ENCODE peak calls at places on chromosome 22, in ten cellular contexts. E is upper lobe of right lung, Z is pancreas, W is Peyer's patch, A is brain microvascular endothelial cell, B is cardiac muscle cell, P is keratinocyte, N is fibroblast of lung, D is psoas muscle, U is left ventricle myocardium inferior. K is an unnamed sample.

GRCh38 chr22:40240160-40240559 is 62.4 kb downstream of the TNRC6B start:
- DNase-seq in E (no peak), P (no peak), B (no peak), Z (no peak), W (no peak), N (no peak), D (no peak), A (no peak), U (no peak), K (no peak)

GRCh38 chr22:41305646-41306045 is 4.3 kb downstream of the ZC3H7B start:
- DNase-seq in W (no peak), B (peak; percentile 40), P (no peak), E (no peak), A (no peak), Z (no peak), D (peak; percentile 62), U (no peak), N (peak; percentile 27), K (no peak)

GRCh38 chr22:43658823-43659222 is 153.3 kb downstream of the EFCAB6 start:
- DNase-seq in P (no peak), A (no peak), D (no peak), W (no peak), E (no peak), Z (no peak), N (no peak), B (no peak), U (no peak), K (no peak)

GRCh38 chr22:44777364-44777756 is 25.0 kb downstream of the ARHGAP8 start:
- DNase-seq in W (no peak), E (no peak), A (no peak), N (no peak), Z (no peak), D (no peak), P (no peak), U (no peak), B (no peak), K (no peak)

GRCh38 chr22:31490496-31490925 is 869 bp upstream of the EIF4ENIF1 start:
- DNase-seq in A (peak; percentile 61), P (no peak), B (peak; percentile 70), W (peak; percentile 47), Z (no peak), U (peak; percentile 16), D (peak; percentile 38), N (peak; percentile 63), E (peak; percentile 72), K (peak; percentile 51)

GRCh38 chr22:49368221-49368975 is 459.3 kb downstream of the BRD1 start:
- DNase-seq in D (no peak), W (no peak), P (no peak), N (no peak), A (no peak), B (no peak), U (no peak), E (peak; percentile 40), Z (no peak), K (peak; percentile 12)

GRCh38 chr22:49976439-49977175 is 16.0 kb downstream of the PIM3 start:
- DNase-seq in A (no peak), D (no peak), W (no peak), B (no peak), N (no peak), E (peak; percentile 41), U (no peak), P (no peak), Z (no peak), K (no peak)

GRCh38 chr22:25666308-25666707 is 75.7 kb upstream of the MYO18B start:
- DNase-seq in D (peak; percentile 75), B (peak; percentile 85), E (peak; percentile 77), W (peak; percentile 48), P (no peak), U (peak; percentile 53), Z (no peak), N (peak; percentile 55), A (no peak), K (no peak)

GRCh38 chr22:46390105-46390651 is 54.7 kb downstream of the TRMU start:
- DNase-seq in B (no peak), A (no peak), U (no peak), P (no peak), Z (no peak), E (no peak), W (no peak), D (no peak), N (no peak), K (no peak)

GRCh38 chr22:46389081-46389480 is 53.6 kb downstream of the TRMU start:
- DNase-seq in Z (no peak), A (no peak), P (no peak), U (no peak), E (no peak), D (no peak), B (no peak), W (no peak), N (no peak), K (no peak)

GRCh38 chr22:46392137-46392844 is 56.8 kb downstream of the TRMU start:
- DNase-seq in B (no peak), D (no peak), E (no peak), U (no peak), W (no peak), A (no peak), Z (no peak), P (no peak), N (no peak), K (no peak)

GRCh38 chr22:46391486-46392136 is 56.1 kb downstream of the TRMU start:
- DNase-seq in N (no peak), W (no peak), D (no peak), Z (no peak), A (no peak), U (no peak), B (no peak), P (no peak), E (peak; percentile 66), K (no peak)

DNA sequence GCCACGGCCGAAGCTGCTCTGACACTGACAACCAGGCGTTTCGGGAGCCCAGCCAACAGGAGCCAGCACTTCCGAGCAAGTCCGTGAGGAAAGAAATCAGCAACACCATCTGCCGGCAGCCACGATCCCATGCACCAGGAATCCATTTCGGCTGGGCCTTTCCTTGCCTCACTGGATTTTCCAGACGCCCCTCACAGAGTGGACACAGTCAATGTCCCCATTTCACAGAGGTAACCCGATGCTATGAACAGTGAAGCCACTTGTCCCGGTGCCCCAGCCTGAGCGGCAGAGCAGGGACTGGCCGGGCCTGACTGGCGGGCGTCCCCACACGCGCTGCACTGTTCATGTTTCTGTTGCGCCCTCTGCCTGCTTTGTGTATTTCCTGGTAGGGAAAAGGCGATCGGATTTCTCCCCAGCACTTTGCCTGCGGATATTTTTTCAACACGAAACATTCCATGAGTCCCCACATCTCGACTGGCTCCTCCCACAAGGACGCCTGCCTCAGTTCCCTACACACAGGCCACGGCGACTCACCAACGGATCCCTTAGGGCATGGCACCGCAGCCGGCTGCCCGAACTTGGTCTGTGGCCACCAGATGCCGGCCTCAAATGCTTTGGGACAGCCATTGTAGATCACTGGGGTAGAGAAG is 55.3 kb downstream of the TRMU start:
- DNase-seq in N (peak; percentile 68), A (peak; percentile 34), Z (peak; percentile 89), W (peak; percentile 69), U (peak; percentile 61), B (peak; percentile 71), D (peak; percentile 72), P (no peak), E (no peak), K (no peak)
- TF ChIP-seq CTCF in N (peak; percentile 57), A (peak; percentile 45), Z (peak; percentile 27), W (peak; percentile 62), U (peak; percentile 50), B (peak; percentile 57), D (peak; percentile 58), P (peak; percentile 39), E (peak; percentile 34), K (no peak)

DNA sequence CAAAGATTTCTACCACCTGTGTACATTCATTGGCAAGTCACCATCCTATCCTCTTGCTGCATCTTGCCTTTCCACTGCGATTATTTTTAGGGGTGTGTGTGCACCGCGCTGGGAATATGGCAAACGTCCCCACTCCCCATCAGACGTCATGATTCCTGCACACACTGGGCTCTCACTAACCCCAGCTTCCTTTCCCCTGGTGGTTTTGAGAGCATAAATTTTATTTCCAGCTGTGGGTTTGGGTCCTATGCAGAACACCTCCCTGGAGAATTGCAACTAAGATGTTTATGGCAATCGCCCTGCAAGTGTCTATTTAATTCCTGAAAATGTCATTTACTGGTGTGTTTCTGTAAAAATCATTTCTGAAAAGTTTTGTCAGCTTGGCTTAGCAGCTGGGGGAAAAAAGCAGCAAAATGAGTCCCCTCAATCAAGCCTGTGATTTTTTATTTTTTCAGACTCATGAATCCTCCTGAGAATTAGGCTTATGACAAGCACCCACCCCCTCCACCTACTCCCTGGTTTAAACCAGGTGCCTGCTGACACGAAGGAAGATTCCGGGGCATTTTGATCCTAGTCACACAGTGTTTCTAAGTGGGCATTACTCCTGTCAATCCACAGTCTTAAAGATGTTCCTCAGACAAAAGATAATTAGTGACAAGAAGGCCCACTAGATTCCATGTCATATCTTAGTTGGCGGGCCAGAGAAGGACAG is 23.8 kb downstream of the UPB1 start:
- DNase-seq in U (no peak), N (no peak), Z (no peak), B (no peak), W (no peak), A (no peak), D (no peak), P (no peak), E (no peak), K (no peak)
- H3K27me3 ChIP-seq in U (no peaks in the 10 kb centered on the region), N (peaks cover 3% of the 10 kb centered on the region), Z (no peaks in the 10 kb centered on the region), B (no peaks in the 10 kb centered on the region), W (no peaks in the 10 kb centered on the region), A (no peaks in the 10 kb centered on the region), D (no peaks in the 10 kb centered on the region), P (peaks cover 17% of the 10 kb centered on the region), E (no peaks in the 10 kb centered on the region), K (no peaks in the 10 kb centered on the region)

DNA sequence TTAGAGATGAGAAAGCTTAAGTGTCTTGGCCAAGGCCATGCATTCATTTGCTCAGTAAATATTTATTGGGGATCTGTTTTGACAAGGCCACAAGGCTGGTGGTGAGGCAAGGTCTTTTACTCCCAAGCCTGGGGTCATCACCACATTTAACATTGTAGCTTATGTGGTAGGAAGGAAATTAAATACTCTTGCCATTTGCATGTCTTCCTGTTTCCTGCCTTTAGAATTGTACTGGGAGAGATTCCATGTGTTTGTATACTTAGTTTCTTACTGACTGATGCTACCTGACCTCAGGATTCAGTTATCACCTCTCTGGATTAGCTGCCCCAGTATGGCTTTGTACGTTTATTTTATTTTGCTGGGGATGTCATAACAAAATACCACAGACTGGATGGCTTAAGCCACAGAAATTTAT is 44.7 kb downstream of the SPECC1L start:
- DNase-seq in U (no peak), E (no peak), W (no peak), P (no peak), A (no peak), B (no peak), Z (no peak), N (peak; percentile 80), D (no peak), K (no peak)
- H3K27ac ChIP-seq in U (peak overlapping the region; percentile 16), E (peak overlapping the region; percentile 20), W (no peak overlapping the region), P (no peak overlapping the region), A (no peak overlapping the region), B (no peak overlapping the region), Z (no peak overlapping the region), N (no peak overlapping the region), D (no peak overlapping the region), K (no peak overlapping the region)

DNA sequence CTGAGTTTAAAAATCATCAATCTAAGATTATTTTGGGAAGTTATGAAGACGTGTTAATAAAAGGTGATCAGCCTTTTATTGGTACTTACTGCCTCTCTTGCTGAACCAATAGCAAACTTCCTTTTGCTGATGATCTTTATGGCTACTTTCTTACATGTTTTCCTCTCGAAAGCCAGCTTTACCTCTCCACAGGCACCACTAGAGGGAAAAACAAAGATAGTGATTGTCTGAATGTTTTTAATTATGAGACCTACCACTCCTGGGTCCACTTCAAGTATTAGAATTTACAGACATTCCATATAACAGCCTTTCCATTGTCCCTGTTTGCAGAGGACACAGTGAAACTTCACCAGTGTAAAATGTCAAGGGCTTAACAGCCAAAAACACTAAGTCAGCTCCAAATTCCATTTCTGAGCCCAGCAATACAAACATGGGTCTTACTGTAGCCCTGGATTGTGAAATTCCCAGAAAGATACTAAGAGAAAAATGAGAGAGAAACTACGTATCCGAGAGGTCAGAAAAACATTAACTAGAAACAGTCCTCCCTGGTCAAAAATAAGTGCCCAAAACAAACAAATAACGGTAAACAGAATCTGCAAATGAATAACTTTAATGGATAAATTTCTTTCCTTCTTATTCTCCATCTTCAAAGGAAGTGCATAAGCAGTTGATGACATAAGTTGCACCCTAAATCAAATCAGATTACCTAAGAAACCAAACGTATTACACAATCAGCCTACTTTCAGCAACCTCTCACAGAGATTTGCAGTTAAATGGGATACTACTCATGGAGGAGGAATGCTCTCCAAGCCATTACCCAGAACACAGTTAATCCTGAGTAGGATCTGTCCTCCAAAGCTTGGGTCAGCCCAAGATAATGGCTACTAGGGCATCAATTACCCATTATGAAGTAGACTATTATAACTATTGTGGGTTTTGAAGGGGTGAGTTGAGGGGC is 29.5 kb downstream of the CHEK2 start:
- DNase-seq in B (peak; percentile 93), E (no peak), N (peak; percentile 98), A (peak; percentile 81), P (peak; percentile 52), W (no peak), Z (no peak), U (no peak), D (no peak), K (no peak)
- TF ChIP-seq CTCF in B (peak; percentile 28), E (no peak), N (peak; percentile 9), A (peak; percentile 29), P (no peak), W (no peak), Z (no peak), U (no peak), D (no peak), K (no peak)